ENCODE peak calls at places on chromosomes 6 and 20, in six cellular contexts. N is Right ventricle myocardium superior; K is activated T-cell treated with anti-CD3 and anti-CD28 coated beads, Interleukin-2, amount 50 U/mL, for 72 hours; T is kidney glomerular epithelial cell; B is HEK293T; G is NCI-H1092 treated with DMSO at 0.1 percent for 48 hours. J is an unnamed sample.

GRCh38 chr20:37999526-38000263 is 33.6 kb downstream of the TTI1 start:
- DNase-seq in T (no peak), K (no peak), B (no peak), N (no peak), G (no peak), J (no peak)

GRCh38 chr20:44247676-44248419 is 740 bp downstream of the GDAP1L1 start:
- DNase-seq in B (peak), G (no peak), K (peak), N (peak), T (peak), J (peak)

GRCh38 chr6:6315660-6316059 is 4.8 kb downstream of the F13A1 start:
- DNase-seq in G (no peak), N (no peak), B (peak), K (peak), T (peak), J (peak)

GRCh38 chr20:35891375-35891774 is 62.9 kb downstream of the SCAND1 start:
- DNase-seq in B (no peak), G (no peak), K (no peak), N (no peak), T (no peak), J (no peak)

GRCh38 chr6:53727748-53728147 is 62.2 kb upstream of the KLHL31 start:
- DNase-seq in B (no peak), N (no peak), K (no peak), T (no peak), G (no peak), J (no peak)

GRCh38 chr6:104957301-104958177 is 632 bp downstream of the LIN28B start:
- DNase-seq in B (peak), T (no peak), G (no peak), K (no peak), N (no peak), J (no peak)

GRCh38 chr6:69578366-69578890 is 218.4 kb downstream of the LMBRD1 start:
- DNase-seq in N (no peak), G (no peak), K (no peak), T (no peak), B (no peak), J (no peak)

GRCh38 chr6:49004806-49005205 is 458.2 kb downstream of the MMUT start:
- DNase-seq in N (no peak), K (no peak), T (no peak), G (no peak), B (no peak), J (no peak)

GRCh38 chr6:138044458-138044857 is 62.8 kb downstream of the PERP start:
- DNase-seq in K (no peak), G (no peak), N (no peak), T (no peak), B (no peak), J (no peak)

GRCh38 chr6:128519931-128520435 is 416 bp downstream of the PTPRK start:
- DNase-seq in B (peak), K (peak), T (peak), G (peak), N (peak), J (peak)

GRCh38 chr6:41937881-41938574 is 3.6 kb downstream of the CCND3 start:
- DNase-seq in T (no peak), K (peak), G (no peak), N (peak), B (no peak), J (no peak)

GRCh38 chr20:17559338-17559737 is 10.5 kb upstream of the DSTN start:
- DNase-seq in B (no peak), G (no peak), K (no peak), T (no peak), N (no peak), J (no peak)

GRCh38 chr20:1567392-1568165 is 10.1 kb upstream of the SIRPD start:
- DNase-seq in K (no peak), G (no peak), B (no peak), N (no peak), T (peak), J (no peak)

GRCh38 chr20:52731086-52731485 is 241.1 kb upstream of the TSHZ2 start:
- DNase-seq in N (no peak), K (no peak), B (no peak), T (no peak), G (no peak), J (no peak)

GRCh38 chr6:104642871-104643270 is 216.8 kb downstream of the HACE1 start:
- DNase-seq in B (no peak), K (no peak), T (no peak), G (no peak), N (no peak), J (no peak)

GRCh38 chr6:87297115-87297514 is 25.3 kb upstream of the SMIM8 start:
- DNase-seq in B (no peak), G (no peak), K (no peak), T (no peak), N (no peak), J (no peak)

GRCh38 chr6:109153752-109154151 is 58.4 kb downstream of the CEP57L1 start:
- DNase-seq in T (no peak), N (no peak), B (no peak), K (no peak), G (no peak), J (no peak)

GRCh38 chr20:49586967-49587587 is 19.1 kb upstream of the PTGIS start:
- DNase-seq in N (no peak), G (no peak), T (no peak), B (no peak), K (no peak), J (no peak)

GRCh38 chr20:9510926-9511325 is 3.5 kb upstream of the LAMP5 start:
- DNase-seq in B (no peak), G (no peak), T (no peak), N (no peak), K (no peak), J (no peak)

GRCh38 chr20:59777321-59777705 is 156.1 kb downstream of the SYCP2 start:
- DNase-seq in G (no peak), K (no peak), T (no peak), N (no peak), B (no peak), J (no peak)

GRCh38 chr20:16314320-16314719 is 258.9 kb downstream of the KIF16B start:
- DNase-seq in G (no peak), N (no peak), K (no peak), T (no peak), B (no peak), J (no peak)

GRCh38 chr20:25223179-25223661 is 24.7 kb upstream of the PYGB start:
- DNase-seq in N (no peak), G (no peak), B (peak), T (peak), K (peak), J (no peak)

GRCh38 chr6:12371641-12372146 is 81.5 kb downstream of the EDN1 start:
- DNase-seq in B (no peak), T (peak), G (no peak), K (no peak), N (no peak), J (no peak)

GRCh38 chr6:111540971-111541719 is 58.1 kb upstream of the REV3L start:
- DNase-seq in G (peak), K (no peak), B (no peak), T (no peak), N (no peak), J (no peak)

GRCh38 chr6:42604150-42604549 is 40.3 kb downstream of the UBR2 start:
- DNase-seq in N (no peak), T (no peak), B (no peak), K (no peak), G (no peak), J (no peak)

GRCh38 chr20:8116067-8116811 is 15.8 kb upstream of the PLCB1 start:
- DNase-seq in K (no peak), N (no peak), B (no peak), G (no peak), T (no peak), J (no peak)

GRCh38 chr6:83273596-83273995 is 80.4 kb downstream of the RWDD2A start:
- DNase-seq in T (no peak), B (no peak), N (no peak), K (no peak), G (no peak), J (no peak)

GRCh38 chr20:61297491-61297890 is 45.4 kb downstream of the CDH4 start:
- DNase-seq in K (no peak), B (no peak), N (no peak), T (no peak), G (no peak), J (no peak)

GRCh38 chr20:24164360-24164759 is 175.8 kb upstream of the GGTLC1 start:
- DNase-seq in N (no peak), B (peak), T (no peak), K (peak), G (no peak), J (no peak)

GRCh38 chr6:157615411-157615763 is 207.7 kb upstream of the SNX9 start:
- DNase-seq in T (no peak), K (no peak), G (peak), B (no peak), N (no peak), J (no peak)

GRCh38 chr6:36739947-36740817 is 42.6 kb downstream of the RAB44 start:
- DNase-seq in G (no peak), B (no peak), N (no peak), K (no peak), T (no peak), J (no peak)

GRCh38 chr6:42113929-42114636 is 28.3 kb downstream of the C6orf132 start:
- DNase-seq in K (no peak), T (peak), G (no peak), N (peak), B (no peak), J (no peak)

GRCh38 chr6:84228198-84228543 is 728 bp upstream of the CEP162 start:
- DNase-seq in K (no peak), B (no peak), N (no peak), T (no peak), G (no peak), J (no peak)

GRCh38 chr6:20534906-20535305 is 649 bp downstream of the CDKAL1 start:
- DNase-seq in K (no peak), N (no peak), G (no peak), B (no peak), T (no peak), J (no peak)

GRCh38 chr6:170268216-170269129 is 22.4 kb downstream of the DLL1 start:
- DNase-seq in G (peak), T (no peak), K (no peak), N (no peak), B (no peak), J (no peak)

GRCh38 chr20:50450961-50451752 is 59.0 kb upstream of the PTPN1 start:
- DNase-seq in B (no peak), K (peak), N (peak), G (no peak), T (peak), J (peak)

GRCh38 chr20:60056345-60057122 is 98.3 kb downstream of the CDH26 start:
- DNase-seq in G (no peak), B (no peak), T (no peak), N (no peak), K (no peak), J (no peak)

J was measured in GM13977.